ENCODE peak calls at places on chromosomes 5 and 9, in nine cellular contexts. J is SJSA1; K is ovary; E is effector memory CD4-positive, alpha-beta T cell; A is sigmoid colon; X is CD8-positive, alpha-beta memory T cell; N is CD8-positive, alpha-beta T cell; Y is thoracic aorta; P is neural progenitor cell. Q is an unnamed sample.

GRCh38 chr9:131436865-131437271 is 43.0 kb downstream of the PRRC2B start:
- DNase-seq in N (no peak), A (peak; percentile 17), X (no peak), P (no peak), E (no peak), K (no peak), Y (no peak), J (no peak), Q (no peak)

GRCh38 chr9:124551472-124552339 is 44.5 kb upstream of the NR5A1 start:
- DNase-seq in J (peak; percentile 74), A (no peak), P (peak; percentile 79), E (no peak), Y (no peak), N (no peak), X (no peak), K (no peak), Q (no peak)

GRCh38 chr9:134776080-134776796 is 104.4 kb upstream of the FCN2 start:
- DNase-seq in N (no peak), K (no peak), P (no peak), Y (no peak), A (no peak), E (no peak), J (peak; percentile 78), X (no peak), Q (no peak)

GRCh38 chr5:44389410-44389879 is at the start of gene FGF10:
- DNase-seq in N (no peak), P (peak; percentile 88), E (no peak), K (peak; percentile 70), J (no peak), Y (no peak), A (peak; percentile 79), X (no peak), Q (no peak)

GRCh38 chr5:160539431-160539830 is 117.8 kb downstream of the PTTG1 start:
- DNase-seq in Y (no peak), E (no peak), K (no peak), A (no peak), X (no peak), N (no peak), P (no peak), J (no peak), Q (no peak)

GRCh38 chr5:159223469-159223868 is 14.1 kb upstream of the RNF145 start:
- DNase-seq in Y (no peak), N (no peak), K (no peak), A (no peak), J (no peak), P (no peak), E (no peak), X (no peak), Q (no peak)

GRCh38 chr5:55407059-55407684 is 99.4 kb downstream of the MTREX start:
- DNase-seq in K (no peak), E (no peak), Y (no peak), N (no peak), P (peak; percentile 37), X (no peak), A (no peak), J (peak; percentile 15), Q (no peak)

GRCh38 chr5:161403121-161403520 is 143.4 kb downstream of the GABRB2 start:
- DNase-seq in J (no peak), X (no peak), A (no peak), E (no peak), N (no peak), P (no peak), K (no peak), Y (no peak), Q (no peak)

GRCh38 chr5:109028608-109029299 is 281.1 kb downstream of the FER start:
- DNase-seq in Y (no peak), P (no peak), X (no peak), A (no peak), N (no peak), E (no peak), J (no peak), K (no peak), Q (no peak)

GRCh38 chr5:43573058-43573457 is 16.2 kb upstream of the PAIP1 start:
- DNase-seq in P (no peak), Y (no peak), A (no peak), K (no peak), X (no peak), N (no peak), J (no peak), E (no peak), Q (no peak)

GRCh38 chr5:68456756-68457217 is 241.2 kb downstream of the PIK3R1 start:
- DNase-seq in N (no peak), E (no peak), P (no peak), Y (no peak), X (no peak), K (no peak), A (no peak), J (no peak), Q (no peak)

GRCh38 chr9:97564291-97565175 is 63.1 kb downstream of the TMOD1 start:
- DNase-seq in N (no peak), K (no peak), E (no peak), X (no peak), Y (no peak), P (peak; percentile 38), A (peak; percentile 71), J (peak; percentile 9), Q (peak; percentile 76)

GRCh38 chr5:96517294-96517693 is 84.2 kb upstream of the PCSK1 start:
- DNase-seq in K (no peak), N (no peak), Y (no peak), J (no peak), E (no peak), A (no peak), P (no peak), X (no peak), Q (no peak)

GRCh38 chr5:168528521-168529360 is at the start of gene FBLL1:
- DNase-seq in N (no peak), K (peak; percentile 62), E (no peak), A (no peak), Y (no peak), P (peak; percentile 90), J (peak; percentile 28), X (no peak), Q (no peak)

GRCh38 chr5:123700624-123701023 is 188.6 kb downstream of the CSNK1G3 start:
- DNase-seq in J (peak; percentile 98), P (no peak), K (no peak), X (no peak), E (no peak), Y (no peak), N (no peak), A (no peak), Q (no peak)

GRCh38 chr5:39373797-39374196 is 9.5 kb upstream of the C9 start:
- DNase-seq in E (no peak), A (no peak), K (no peak), Y (no peak), N (no peak), P (no peak), X (no peak), J (no peak), Q (no peak)

GRCh38 chr5:39369123-39369815 is 5.0 kb upstream of the C9 start:
- DNase-seq in X (no peak), E (no peak), A (no peak), N (no peak), P (no peak), J (no peak), K (no peak), Y (no peak), Q (peak; percentile 37)

GRCh38 chr5:39371367-39371635 is 7.0 kb upstream of the C9 start:
- DNase-seq in A (no peak), J (no peak), N (no peak), E (no peak), K (no peak), Y (no peak), X (no peak), P (no peak), Q (no peak)

GRCh38 chr5:39367711-39368110 is 3.4 kb upstream of the C9 start:
- DNase-seq in Y (no peak), X (no peak), A (no peak), E (no peak), K (no peak), P (no peak), J (no peak), N (no peak), Q (no peak)

GRCh38 chr5:39370555-39371366 is 6.5 kb upstream of the C9 start:
- DNase-seq in Y (no peak), A (no peak), K (no peak), E (no peak), J (no peak), P (no peak), N (no peak), X (no peak), Q (no peak)
- H3K36me3 ChIP-seq in Y (peaks cover 24% of the 10 kb centered on the region), A (no peaks in the 10 kb centered on the region), K (no peaks in the 10 kb centered on the region), E (no peaks in the 10 kb centered on the region), J (peaks cover 57% of the 10 kb centered on the region), P (no peaks in the 10 kb centered on the region), N (no peaks in the 10 kb centered on the region), X (no peaks in the 10 kb centered on the region), Q (peaks cover 57% of the 10 kb centered on the region)

DNA sequence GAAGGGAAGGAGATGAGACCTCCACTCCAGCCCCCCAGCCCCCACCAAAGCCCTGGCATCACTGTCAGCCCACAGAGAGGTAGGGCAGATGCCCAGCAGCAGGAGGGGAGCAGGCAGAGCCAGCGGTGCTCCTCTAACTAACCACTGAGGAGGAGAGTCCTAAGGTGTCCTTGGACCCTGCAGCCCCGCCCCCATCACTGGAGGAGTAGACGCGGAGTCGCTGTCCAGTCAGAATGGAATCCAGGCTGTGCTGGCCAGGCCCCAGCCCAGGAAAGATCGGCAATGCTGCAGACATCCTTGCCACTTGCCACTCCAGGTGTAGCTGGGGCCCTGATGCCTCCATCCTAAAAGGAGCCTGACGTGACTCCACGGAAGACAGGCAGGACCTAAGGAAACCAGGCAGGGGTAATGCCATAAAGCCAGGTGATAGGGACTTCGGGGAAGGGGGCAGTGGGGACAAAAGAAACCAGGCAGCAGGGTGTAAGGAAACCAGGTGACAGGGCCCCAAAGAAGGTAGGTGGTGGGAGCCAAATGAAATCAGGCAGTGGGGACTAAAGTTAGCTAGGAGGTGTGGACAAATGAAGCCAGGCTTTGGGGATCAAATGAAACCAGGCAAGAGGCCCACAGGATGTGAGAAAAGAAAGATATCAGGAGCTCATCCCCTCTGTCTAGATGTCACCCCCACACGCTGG is 12.4 kb downstream of the CNTFR start:
- DNase-seq in N (no peak), Y (no peak), P (peak; percentile 88), K (peak; percentile 74), E (no peak), X (no peak), J (no peak), A (no peak), Q (no peak)
- H3K27me3 ChIP-seq in N (peaks cover 18% of the 10 kb centered on the region), Y (peaks cover 9% of the 10 kb centered on the region), P (no peaks in the 10 kb centered on the region), K (no peaks in the 10 kb centered on the region), E (peaks cover 18% of the 10 kb centered on the region), X (peaks cover 25% of the 10 kb centered on the region), J (peaks cover 4% of the 10 kb centered on the region), A (peaks cover 65% of the 10 kb centered on the region), Q (peaks cover 87% of the 10 kb centered on the region)

DNA sequence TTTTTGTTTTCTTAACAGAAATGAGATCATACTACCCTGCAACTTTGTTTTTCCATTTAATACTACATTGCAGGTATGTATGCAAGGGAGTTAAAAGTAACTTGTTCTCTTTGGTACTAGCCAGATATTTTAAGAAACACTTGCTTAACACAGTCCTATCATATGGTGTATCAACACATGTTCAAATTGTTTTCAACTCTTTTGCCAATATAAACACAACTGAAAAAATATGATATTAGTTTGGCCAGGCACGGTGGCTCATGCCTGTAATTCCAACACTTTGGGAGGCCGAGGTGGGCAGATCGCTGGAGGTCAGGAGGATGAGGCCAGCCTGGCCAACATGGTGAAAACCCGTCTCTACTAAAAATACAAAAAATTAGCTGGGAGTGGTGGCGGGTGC is 41.6 kb downstream of the RNF38 start:
- DNase-seq in X (no peak), J (no peak), P (no peak), Y (no peak), N (no peak), A (no peak), K (no peak), E (no peak), Q (no peak)
- H3K36me3 ChIP-seq in X (peaks cover 16% of the 10 kb centered on the region), J (peaks cover 7% of the 10 kb centered on the region), P (peaks cover 15% of the 10 kb centered on the region), Y (peaks cover 9% of the 10 kb centered on the region), N (peaks cover 28% of the 10 kb centered on the region), A (peaks cover 6% of the 10 kb centered on the region), K (no peaks in the 10 kb centered on the region), E (peaks cover 28% of the 10 kb centered on the region), Q (peaks cover 27% of the 10 kb centered on the region)

GRCh38 chr5:135072357-135073247 is 38.6 kb upstream of the PITX1 start:
- DNase-seq in A (no peak), K (no peak), Y (no peak), P (peak; percentile 50), N (no peak), E (no peak), J (no peak), X (no peak), Q (peak; percentile 59)
- H3K27me3 ChIP-seq in A (no peaks in the 10 kb centered on the region), K (no peaks in the 10 kb centered on the region), Y (no peaks in the 10 kb centered on the region), P (peaks cover 98% of the 10 kb centered on the region), N (no peaks in the 10 kb centered on the region), E (no peaks in the 10 kb centered on the region), J (peaks cover 5% of the 10 kb centered on the region), X (no peaks in the 10 kb centered on the region), Q (no peaks in the 10 kb centered on the region)